ENCODE peak calls at places on chromosomes 7 and 10, in four cellular contexts. Q is WTC11, A is HepG2, R is GM12878. P is an unnamed sample.

GRCh38 chr10:99917963-99918825 is 91.6 kb downstream of the DNMBP start:
- DNase-seq in Q (peak; percentile 73), A (no peak), R (no peak), P (no peak)

GRCh38 chr7:95690367-95690947 is 81.9 kb upstream of the DYNC1I1 start:
- DNase-seq in Q (no peak), A (peak; percentile 47), R (peak; percentile 8), P (peak; percentile 27)

GRCh38 chr7:33904680-33905388 is 505 bp upstream of the BMPER start:
- DNase-seq in Q (peak; percentile 61), A (peak; percentile 3), R (no peak), P (no peak)

GRCh38 chr10:50396491-50397311 is 145.4 kb upstream of the ASAH2 start:
- DNase-seq in Q (no peak), A (no peak), R (no peak), P (peak; percentile 37)

GRCh38 chr7:12064716-12065115 is 146.4 kb upstream of the TMEM106B start:
- DNase-seq in Q (no peak), A (no peak), R (no peak), P (no peak)

GRCh38 chr10:124870854-124871425 is 69.3 kb downstream of the ABRAXAS2 start:
- DNase-seq in Q (peak; percentile 37), A (no peak), R (no peak), P (no peak)

GRCh38 chr7:132009778-132010177 is 453.4 kb upstream of the PODXL start:
- DNase-seq in Q (no peak), A (no peak), R (no peak), P (no peak)

GRCh38 chr7:6276911-6277408 is 4.5 kb upstream of the CYTH3 start:
- DNase-seq in Q (no peak), A (no peak), R (no peak), P (no peak)

GRCh38 chr7:3301831-3302618 is 973 bp downstream of the SDK1 start:
- DNase-seq in Q (peak; percentile 43), A (peak; percentile 18), R (no peak), P (no peak)

GRCh38 chr10:116084166-116084565 is 188.8 kb downstream of the GFRA1 start:
- DNase-seq in Q (no peak), A (no peak), R (no peak), P (no peak)

GRCh38 chr10:80413152-80413996 is 5.0 kb downstream of the PRXL2A start:
- DNase-seq in Q (peak; percentile 21), A (no peak), R (no peak), P (no peak)

GRCh38 chr10:122465401-122465800 is 4.0 kb downstream of the HTRA1 start:
- DNase-seq in Q (no peak), A (no peak), R (no peak), P (no peak)

GRCh38 chr7:92609921-92610518 is 19.8 kb upstream of the FAM133B start:
- DNase-seq in Q (no peak), A (no peak), R (no peak), P (no peak)

GRCh38 chr10:110547139-110547761 is 20.2 kb upstream of the SMC3 start:
- DNase-seq in Q (no peak), A (peak; percentile 54), R (no peak), P (peak; percentile 55)

GRCh38 chr10:116274141-116274861 is 1.3 kb upstream of the GFRA1 start:
- DNase-seq in Q (peak; percentile 41), A (no peak), R (no peak), P (no peak)

GRCh38 chr7:150449206-150449956 is 1.0 kb upstream of the GIMAP8 start:
- DNase-seq in Q (no peak), A (no peak), R (no peak), P (no peak)
- TF ChIP-seq NR2C2 in Q (no peak), A (no peak), R (no peak), P (no peak)

GRCh38 chr7:50539725-50540124 is 25.5 kb downstream of the DDC start:
- DNase-seq in Q (no peak), A (no peak), R (no peak), P (no peak)

GRCh38 chr7:50542132-50542531 is 23.1 kb downstream of the DDC start:
- DNase-seq in Q (no peak), A (no peak), R (no peak), P (no peak)

GRCh38 chr7:50543776-50544442 is 21.3 kb downstream of the DDC start:
- DNase-seq in Q (no peak), A (no peak), R (no peak), P (peak; percentile 2)

GRCh38 chr7:50538478-50538877 is 26.7 kb downstream of the DDC start:
- DNase-seq in Q (no peak), A (no peak), R (no peak), P (no peak)

DNA sequence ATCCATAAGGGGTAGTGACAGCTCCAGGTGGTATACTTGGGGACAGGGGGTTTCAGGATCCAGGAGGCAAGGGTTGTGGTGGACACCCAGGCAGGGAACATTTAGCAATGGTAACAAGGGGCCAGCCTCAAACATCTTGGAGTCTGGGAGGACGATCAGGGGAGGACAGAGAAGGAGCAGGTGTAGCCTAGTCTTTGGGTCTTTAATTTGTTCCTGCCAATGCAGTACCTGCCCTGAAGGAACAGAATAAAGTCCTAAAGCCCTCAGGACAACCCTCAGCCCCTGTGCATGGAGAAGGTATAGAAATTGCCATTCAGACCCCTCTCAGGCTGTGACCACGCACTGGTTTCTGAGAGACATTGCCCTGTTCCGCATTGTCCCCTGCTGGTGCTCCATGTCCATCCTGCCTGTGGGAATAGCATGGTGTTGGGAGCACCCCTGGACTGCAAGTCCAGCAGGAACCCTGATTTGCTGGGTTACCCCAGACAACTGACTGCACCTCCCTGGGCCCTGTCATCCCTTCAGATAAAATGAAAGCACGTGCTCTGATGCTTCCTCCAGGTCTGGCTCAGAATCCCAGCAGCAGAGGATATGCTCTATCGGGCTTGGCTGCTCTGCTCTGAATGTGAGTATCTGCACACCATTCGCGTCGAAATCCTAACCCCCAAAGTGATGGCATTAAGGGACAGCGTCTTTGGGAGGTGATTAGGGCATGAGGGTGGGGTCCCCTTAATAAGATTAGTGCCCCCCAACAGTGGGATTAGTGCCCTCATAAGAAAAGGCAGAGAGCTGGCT is 24.2 kb downstream of the DDC start:
- DNase-seq in Q (no peak), A (no peak), R (no peak), P (no peak)
- TF ChIP-seq MAX in Q (no peak), A (no peak), R (no peak), P (no peak)

DNA sequence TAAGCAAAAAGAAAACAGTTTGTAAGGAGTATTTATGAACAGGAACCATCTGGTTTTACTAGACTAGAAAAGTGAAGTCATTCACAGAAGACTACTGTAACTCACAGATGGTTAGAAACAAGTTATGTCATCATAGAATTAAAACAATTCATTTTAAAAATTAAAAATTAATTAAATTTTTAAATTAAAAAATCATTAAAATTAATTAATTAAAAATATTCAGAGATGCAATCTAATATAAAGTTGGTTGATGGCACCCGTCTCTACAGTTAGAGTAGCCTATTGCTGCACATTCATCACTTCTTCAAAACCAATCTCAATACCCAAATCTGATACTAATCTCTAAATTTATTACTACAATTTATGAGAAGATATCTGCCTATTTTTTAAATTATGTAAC is 454.8 kb upstream of the NUPR2 start:
- DNase-seq in Q (no peak), A (no peak), R (no peak), P (no peak)
- TF ChIP-seq NR2C2 in Q (no peak), A (no peak), R (no peak), P (no peak)

GRCh38 chr7:74228951-74229900 is 19.4 kb downstream of the LAT2 start:
- DNase-seq in Q (no peak), A (no peak), R (no peak), P (no peak)
- TF ChIP-seq MAX in Q (no peak), A (no peak), R (no peak), P (no peak)

GRCh38 chr7:90403174-90404113 is at the start of gene CLDN12:
- DNase-seq in Q (peak; percentile 87), A (peak; percentile 88), R (peak; percentile 76), P (peak; percentile 89)

GRCh38 chr7:90402785-90403173 is 482 bp upstream of the CLDN12 start:
- DNase-seq in Q (no peak), A (no peak), R (no peak), P (no peak)

GRCh38 chr7:90404777-90405176 is 1.5 kb downstream of the CLDN12 start:
- DNase-seq in Q (no peak), A (no peak), R (no peak), P (no peak)

GRCh38 chr7:90407484-90407821 is 4.2 kb downstream of the CLDN12 start:
- DNase-seq in Q (no peak), A (peak; percentile 87), R (no peak), P (no peak)

GRCh38 chr7:90401989-90402388 is 1.3 kb upstream of the CLDN12 start:
- DNase-seq in Q (no peak), A (no peak), R (no peak), P (no peak)
- TF ChIP-seq NR2C2 in Q (no peak), A (no peak), R (no peak), P (no peak)

DNA sequence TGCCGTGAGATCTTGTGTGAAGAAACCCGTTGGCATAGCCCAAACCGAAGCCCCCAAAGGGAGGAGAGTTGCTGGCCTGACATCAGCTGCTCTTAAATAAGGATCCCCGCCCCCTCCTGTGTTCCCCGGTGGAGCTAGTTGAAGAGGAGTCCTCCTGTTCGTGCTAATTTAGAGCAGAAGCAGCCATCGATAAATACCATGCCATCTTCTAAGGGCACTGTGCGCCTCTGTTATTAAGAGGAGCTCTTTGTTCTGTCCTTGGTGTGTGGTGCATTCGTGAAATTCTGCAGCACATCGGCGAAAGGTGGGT is 861 bp downstream of the KLHL7 start:
- DNase-seq in Q (no peak), A (no peak), R (no peak), P (no peak)
- TF ChIP-seq MAX in Q (no peak), A (no peak), R (no peak), P (no peak)

GRCh38 chr10:68125770-68126169 is 16.5 kb downstream of the MYPN start:
- DNase-seq in Q (no peak), A (no peak), R (no peak), P (no peak)
- TF ChIP-seq NR2C2 in Q (no peak), A (no peak), R (no peak), P (no peak)

GRCh38 chr7:21192662-21193061 is 235.2 kb upstream of the SP4 start:
- DNase-seq in Q (no peak), A (no peak), R (no peak), P (no peak)
- TF ChIP-seq MAX in Q (no peak), A (no peak), R (no peak), P (no peak)

DNA sequence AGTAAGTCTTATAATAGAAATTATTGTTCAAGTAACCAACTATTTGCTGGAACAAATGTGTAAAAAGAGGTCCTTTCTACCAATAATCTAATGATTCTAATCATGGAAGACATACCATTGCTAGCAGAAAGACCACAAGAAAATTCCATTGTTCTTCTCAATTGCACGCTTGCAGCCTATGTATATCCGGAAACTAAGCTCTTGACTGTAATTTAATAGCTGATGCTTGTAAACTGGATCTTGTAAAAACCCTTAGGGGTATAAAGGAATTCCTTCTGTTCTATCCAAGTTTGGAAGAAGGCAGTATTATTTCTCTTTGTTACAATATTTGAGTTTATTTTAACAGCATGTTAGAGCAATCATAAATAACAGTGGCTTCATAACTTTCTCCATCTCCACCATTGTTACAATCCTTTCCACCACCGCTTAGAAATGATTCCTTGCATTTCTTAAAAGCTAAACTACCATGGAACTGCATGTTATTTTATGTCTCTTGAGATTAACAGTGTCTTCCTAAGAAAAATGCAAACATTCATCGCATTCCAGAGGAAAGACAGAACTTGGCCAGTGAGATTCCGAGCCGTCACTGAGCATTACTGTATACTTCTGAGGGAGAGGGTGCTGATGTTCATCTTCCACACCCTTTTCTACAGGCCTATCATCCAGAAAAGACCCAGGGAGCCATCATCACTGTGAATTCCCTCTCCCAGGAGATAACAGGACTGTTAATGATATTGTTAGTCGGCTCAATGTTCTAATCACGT is 92.5 kb downstream of the TRIL start:
- DNase-seq in Q (no peak), A (no peak), R (no peak), P (no peak)
- TF ChIP-seq NR2C2 in Q (no peak), A (no peak), R (no peak), P (no peak)